ENCODE peak calls at places on chromosomes 12 and 14, in five cellular contexts. One of them, this sample, is unnamed.

GRCh38 chr14:89190779-89191513 is 226.1 kb downstream of the FOXN3 start:
- DNase-seq in AG10803: no peak
- DNase-seq in T-helper 17 cell: no peak
- DNase-seq in H9: peak
- DNase-seq in substantia nigra: no peak
- DNase-seq in this sample: no peak

GRCh38 chr14:59484611-59485174 is 376 bp downstream of the JKAMP start:
- DNase-seq in substantia nigra: no peak
- DNase-seq in AG10803: peak
- DNase-seq in H9: no peak
- DNase-seq in T-helper 17 cell: no peak
- DNase-seq in this sample: no peak

GRCh38 chr14:21529515-21529914 is 3.4 kb upstream of the SALL2 start:
- DNase-seq in AG10803: no peak
- DNase-seq in H9: no peak
- DNase-seq in substantia nigra: no peak
- DNase-seq in T-helper 17 cell: no peak
- DNase-seq in this sample: no peak

GRCh38 chr14:36784541-36784940 is 122.9 kb downstream of the PAX9 start:
- DNase-seq in substantia nigra: no peak
- DNase-seq in AG10803: no peak
- DNase-seq in T-helper 17 cell: no peak
- DNase-seq in H9: no peak
- DNase-seq in this sample: no peak

GRCh38 chr14:82642425-82642824 is 1108.8 kb upstream of the SEL1L start:
- DNase-seq in substantia nigra: no peak
- DNase-seq in AG10803: no peak
- DNase-seq in T-helper 17 cell: no peak
- DNase-seq in H9: peak
- DNase-seq in this sample: no peak

GRCh38 chr12:5292651-5293050 is 139.3 kb upstream of the NTF3 start:
- DNase-seq in substantia nigra: no peak
- DNase-seq in T-helper 17 cell: no peak
- DNase-seq in AG10803: no peak
- DNase-seq in H9: no peak
- DNase-seq in this sample: no peak

GRCh38 chr12:58268080-58268479 is 326.7 kb downstream of the ATP23 start:
- DNase-seq in T-helper 17 cell: no peak
- DNase-seq in substantia nigra: no peak
- DNase-seq in H9: no peak
- DNase-seq in AG10803: peak
- DNase-seq in this sample: no peak

GRCh38 chr12:123971770-123972447 is 722 bp downstream of the CCDC92 start:
- DNase-seq in substantia nigra: no peak
- DNase-seq in AG10803: no peak
- DNase-seq in H9: peak
- DNase-seq in T-helper 17 cell: peak
- DNase-seq in this sample: no peak

GRCh38 chr14:68088463-68088862 is 268.9 kb downstream of the RAD51B start:
- DNase-seq in substantia nigra: no peak
- DNase-seq in H9: no peak
- DNase-seq in T-helper 17 cell: no peak
- DNase-seq in AG10803: peak
- DNase-seq in this sample: no peak

GRCh38 chr14:104436047-104436531 is 143.5 kb upstream of the C14orf180 start:
- DNase-seq in substantia nigra: no peak
- DNase-seq in T-helper 17 cell: no peak
- DNase-seq in H9: peak
- DNase-seq in AG10803: peak
- DNase-seq in this sample: no peak

GRCh38 chr14:100736269-100737180 is 9.8 kb downstream of the DLK1 start:
- DNase-seq in substantia nigra: no peak
- DNase-seq in H9: peak
- DNase-seq in AG10803: no peak
- DNase-seq in T-helper 17 cell: no peak
- DNase-seq in this sample: no peak

GRCh38 chr12:132653567-132654290 is 33.4 kb downstream of the POLE start:
- DNase-seq in substantia nigra: no peak
- DNase-seq in AG10803: peak
- DNase-seq in T-helper 17 cell: no peak
- DNase-seq in H9: no peak
- DNase-seq in this sample: no peak

GRCh38 chr14:76514599-76514998 is 138.7 kb downstream of the ESRRB start:
- DNase-seq in H9: no peak
- DNase-seq in substantia nigra: no peak
- DNase-seq in T-helper 17 cell: no peak
- DNase-seq in AG10803: no peak
- DNase-seq in this sample: no peak

GRCh38 chr14:58572092-58572853 is 65.5 kb upstream of the DACT1 start:
- DNase-seq in H9: no peak
- DNase-seq in T-helper 17 cell: no peak
- DNase-seq in AG10803: peak
- DNase-seq in substantia nigra: no peak
- DNase-seq in this sample: no peak

GRCh38 chr12:50103767-50104321 is at the start of gene GPD1:
- DNase-seq in T-helper 17 cell: no peak
- DNase-seq in substantia nigra: peak
- DNase-seq in AG10803: peak
- DNase-seq in H9: peak
- DNase-seq in this sample: no peak

GRCh38 chr12:108004368-108004767 is 124.7 kb upstream of the WSCD2 start:
- DNase-seq in substantia nigra: no peak
- DNase-seq in AG10803: no peak
- DNase-seq in H9: peak
- DNase-seq in T-helper 17 cell: no peak
- DNase-seq in this sample: no peak

GRCh38 chr14:100147181-100147631 is 12.2 kb downstream of the DEGS2 start:
- DNase-seq in T-helper 17 cell: peak
- DNase-seq in substantia nigra: no peak
- DNase-seq in AG10803: no peak
- DNase-seq in H9: no peak
- DNase-seq in this sample: no peak

GRCh38 chr12:116880817-116881324 is 370 bp downstream of the HRK start:
- DNase-seq in substantia nigra: no peak
- DNase-seq in H9: peak
- DNase-seq in AG10803: peak
- DNase-seq in T-helper 17 cell: no peak
- DNase-seq in this sample: no peak

GRCh38 chr12:103503546-103504480 is 8.0 kb upstream of the C12orf42 start:
- DNase-seq in substantia nigra: no peak
- DNase-seq in AG10803: no peak
- DNase-seq in H9: peak
- DNase-seq in T-helper 17 cell: peak
- DNase-seq in this sample: no peak

GRCh38 chr12:113305281-113305856 is 29.5 kb downstream of the SLC8B1 start:
- DNase-seq in AG10803: no peak
- DNase-seq in substantia nigra: no peak
- DNase-seq in H9: no peak
- DNase-seq in T-helper 17 cell: no peak
- DNase-seq in this sample: no peak

GRCh38 chr14:78566017-78566858 is 396.1 kb downstream of the NRXN3 start:
- DNase-seq in T-helper 17 cell: peak
- DNase-seq in H9: peak
- DNase-seq in substantia nigra: peak
- DNase-seq in AG10803: peak
- DNase-seq in this sample: peak

GRCh38 chr14:100679707-100680438 is 46.8 kb upstream of the DLK1 start:
- DNase-seq in H9: no peak
- DNase-seq in AG10803: peak
- DNase-seq in T-helper 17 cell: no peak
- DNase-seq in substantia nigra: no peak
- DNase-seq in this sample: no peak

GRCh38 chr14:101534198-101534597 is 27.1 kb upstream of the DIO3 start:
- DNase-seq in T-helper 17 cell: no peak
- DNase-seq in H9: no peak
- DNase-seq in AG10803: no peak
- DNase-seq in substantia nigra: no peak
- DNase-seq in this sample: no peak

GRCh38 chr12:132345126-132345525 is 15.7 kb upstream of the GALNT9 start:
- DNase-seq in T-helper 17 cell: no peak
- DNase-seq in H9: no peak
- DNase-seq in substantia nigra: no peak
- DNase-seq in AG10803: no peak
- DNase-seq in this sample: no peak

GRCh38 chr12:54958048-54958658 is 26.4 kb downstream of the TESPA1 start:
- DNase-seq in AG10803: peak
- DNase-seq in H9: peak
- DNase-seq in substantia nigra: no peak
- DNase-seq in T-helper 17 cell: no peak
- DNase-seq in this sample: peak

GRCh38 chr12:97946701-97947100 is 484.1 kb downstream of the RMST start:
- DNase-seq in substantia nigra: no peak
- DNase-seq in AG10803: no peak
- DNase-seq in T-helper 17 cell: no peak
- DNase-seq in H9: no peak
- DNase-seq in this sample: no peak

GRCh38 chr14:89952581-89952980 is 1.9 kb downstream of the EFCAB11 start:
- DNase-seq in AG10803: no peak
- DNase-seq in T-helper 17 cell: no peak
- DNase-seq in H9: no peak
- DNase-seq in substantia nigra: no peak
- DNase-seq in this sample: no peak

GRCh38 chr14:50045039-50045711 is 71.2 kb downstream of the VCPKMT start:
- DNase-seq in AG10803: peak
- DNase-seq in substantia nigra: no peak
- DNase-seq in T-helper 17 cell: peak
- DNase-seq in H9: no peak
- DNase-seq in this sample: no peak

GRCh38 chr14:88321692-88322504 is 1.2 kb downstream of the KCNK10 start:
- DNase-seq in AG10803: no peak
- DNase-seq in substantia nigra: no peak
- DNase-seq in H9: peak
- DNase-seq in T-helper 17 cell: no peak
- DNase-seq in this sample: no peak

GRCh38 chr12:100437038-100437841 is 36.4 kb upstream of the NR1H4 start:
- DNase-seq in substantia nigra: no peak
- DNase-seq in AG10803: no peak
- DNase-seq in T-helper 17 cell: no peak
- DNase-seq in H9: no peak
- DNase-seq in this sample: no peak

GRCh38 chr12:8077207-8077606 is 4.9 kb upstream of the NECAP1 start:
- DNase-seq in T-helper 17 cell: no peak
- DNase-seq in AG10803: peak
- DNase-seq in H9: no peak
- DNase-seq in substantia nigra: no peak
- DNase-seq in this sample: no peak

GRCh38 chr14:99534863-99535262 is 53.7 kb downstream of the CCNK start:
- DNase-seq in T-helper 17 cell: no peak
- DNase-seq in AG10803: no peak
- DNase-seq in H9: no peak
- DNase-seq in substantia nigra: no peak
- DNase-seq in this sample: no peak

GRCh38 chr14:104604461-104605449 is at the start of gene TMEM179:
- DNase-seq in AG10803: no peak
- DNase-seq in H9: peak
- DNase-seq in substantia nigra: no peak
- DNase-seq in T-helper 17 cell: no peak
- DNase-seq in this sample: no peak

GRCh38 chr12:124861492-124861891 is 2.2 kb downstream of the SCARB1 start:
- DNase-seq in H9: no peak
- DNase-seq in substantia nigra: peak
- DNase-seq in T-helper 17 cell: no peak
- DNase-seq in AG10803: peak
- DNase-seq in this sample: no peak

GRCh38 chr14:61653507-61653906 is 41.8 kb upstream of the HIF1A start:
- DNase-seq in H9: no peak
- DNase-seq in substantia nigra: no peak
- DNase-seq in AG10803: peak
- DNase-seq in T-helper 17 cell: no peak
- DNase-seq in this sample: no peak

GRCh38 chr12:106645074-106645421 is 62.2 kb downstream of the RFX4 start:
- DNase-seq in T-helper 17 cell: no peak
- DNase-seq in substantia nigra: peak
- DNase-seq in H9: no peak
- DNase-seq in AG10803: no peak
- DNase-seq in this sample: no peak

This sample was measured in GM12864.